ENCODE peak calls at places on chromosome 22, in eight cellular contexts. C, U, M, B, O, L, X and H are unnamed samples.
A peak's percentile ranks its signal among the peaks of the same experiment; 100 is the strongest.

GRCh38 chr22:23698094-23698493 is 7.3 kb downstream of the RGL4 start:
- DNase-seq in M (peak; percentile 33), L (no peak), X (no peak), C (no peak), U (no peak), O (no peak), B (no peak), H (no peak)

GRCh38 chr22:23800297-23801237 is 13.8 kb downstream of the SMARCB1 start:
- DNase-seq in X (no peak), L (no peak), M (no peak), O (no peak), B (no peak), U (no peak), C (no peak), H (no peak)

GRCh38 chr22:20131856-20132685 is 467 bp downstream of the ZDHHC8 start:
- DNase-seq in B (no peak), M (no peak), O (no peak), X (no peak), C (no peak), U (peak; percentile 52), L (no peak), H (no peak)

GRCh38 chr22:17969732-17970131 is 54.6 kb downstream of the MICAL3 start:
- DNase-seq in L (peak; percentile 77), X (no peak), O (no peak), U (peak; percentile 38), C (no peak), B (no peak), M (no peak), H (peak; percentile 45)

GRCh38 chr22:42978453-42979103 is 36.4 kb downstream of the PACSIN2 start:
- DNase-seq in C (no peak), B (no peak), O (no peak), M (no peak), X (no peak), L (no peak), U (no peak), H (no peak)

GRCh38 chr22:19576460-19577421 is 52.5 kb upstream of the CLDN5 start:
- DNase-seq in B (no peak), X (no peak), O (peak; percentile 94), M (no peak), C (no peak), U (no peak), L (peak; percentile 68), H (no peak)

GRCh38 chr22:50190182-50190951 is 4.7 kb downstream of the TRABD start:
- DNase-seq in M (peak; percentile 89), C (peak; percentile 81), O (peak; percentile 80), U (peak; percentile 82), L (peak; percentile 97), X (peak; percentile 44), B (peak; percentile 65), H (no peak)

GRCh38 chr22:38802671-38803121 is 8.8 kb upstream of the DNAL4 start:
- DNase-seq in X (no peak), M (no peak), L (peak; percentile 60), C (peak; percentile 16), U (peak; percentile 28), B (peak; percentile 66), O (no peak), H (peak; percentile 78)

GRCh38 chr22:38981005-38981658 is 1.0 kb upstream of the APOBEC3B start:
- DNase-seq in O (no peak), U (peak; percentile 83), L (no peak), B (no peak), X (no peak), M (peak; percentile 24), C (no peak), H (no peak)

GRCh38 chr22:48748113-48748859 is 1079.4 kb downstream of the BRD1 start:
- DNase-seq in U (no peak), M (no peak), B (no peak), C (no peak), O (no peak), L (no peak), X (no peak), H (no peak)

GRCh38 chr22:49291781-49292180 is 535.9 kb downstream of the BRD1 start:
- DNase-seq in U (no peak), O (no peak), X (no peak), B (no peak), M (no peak), C (no peak), L (no peak), H (no peak)

GRCh38 chr22:33971561-33971961 is 51.3 kb upstream of the LARGE1 start:
- DNase-seq in L (peak; percentile 19), O (no peak), X (no peak), U (peak; percentile 26), M (no peak), C (no peak), B (peak; percentile 6), H (no peak)

GRCh38 chr22:30828187-30829155 is 133.8 kb downstream of the OSBP2 start:
- DNase-seq in X (no peak), C (no peak), L (no peak), O (no peak), U (no peak), B (no peak), M (no peak), H (no peak)

GRCh38 chr22:48637231-48637630 is 1190.4 kb downstream of the BRD1 start:
- DNase-seq in O (no peak), B (no peak), L (no peak), U (no peak), M (no peak), C (no peak), X (no peak), H (no peak)

GRCh38 chr22:28593299-28593698 is 86.3 kb downstream of the TTC28 start:
- DNase-seq in X (no peak), U (no peak), C (no peak), B (no peak), O (no peak), L (no peak), M (no peak), H (no peak)

GRCh38 chr22:35357883-35358621 is 22.8 kb upstream of the HMOX1 start:
- DNase-seq in B (no peak), L (peak; percentile 72), C (no peak), X (no peak), U (no peak), O (no peak), M (no peak), H (peak; percentile 26)

GRCh38 chr22:45009881-45010531 is at the start of gene PHF21B:
- DNase-seq in U (peak; percentile 94), L (no peak), O (no peak), C (peak; percentile 64), B (peak; percentile 75), M (no peak), X (no peak), H (peak; percentile 45)

GRCh38 chr22:26995222-26995621 is 337.8 kb downstream of the MIAT start:
- DNase-seq in U (peak; percentile 27), C (peak; percentile 14), M (no peak), O (no peak), X (no peak), L (no peak), B (peak; percentile 44), H (no peak)

GRCh38 chr22:22666307-22667091 is 22.1 kb downstream of the GGTLC2 start:
- DNase-seq in C (no peak), M (no peak), X (no peak), L (peak; percentile 58), U (peak; percentile 78), B (peak; percentile 1), O (peak; percentile 7), H (no peak)

GRCh38 chr22:42930810-42931420 is 73.8 kb upstream of the ARFGAP3 start:
- DNase-seq in C (no peak), B (no peak), O (no peak), X (no peak), M (no peak), L (peak; percentile 72), U (no peak), H (no peak)

GRCh38 chr22:19114984-19115552 is 7.1 kb downstream of the DGCR2 start:
- DNase-seq in B (no peak), U (no peak), X (no peak), M (no peak), O (no peak), L (no peak), C (no peak), H (no peak)

GRCh38 chr22:19460036-19460435 is 12.5 kb upstream of the C22orf39 start:
- DNase-seq in U (no peak), O (no peak), X (no peak), C (no peak), M (no peak), L (no peak), B (no peak), H (no peak)

GRCh38 chr22:23315341-23315917 is 135.1 kb downstream of the BCR start:
- DNase-seq in O (peak; percentile 37), X (peak; percentile 36), M (no peak), U (peak; percentile 92), B (peak; percentile 29), L (peak; percentile 77), C (peak; percentile 11), H (peak; percentile 15)

GRCh38 chr22:46171940-46172339 is 21.6 kb downstream of the PPARA start:
- DNase-seq in M (no peak), L (no peak), U (no peak), B (no peak), X (no peak), C (no peak), O (no peak), H (no peak)

GRCh38 chr22:42310301-42310981 is 40.0 kb upstream of the TCF20 start:
- DNase-seq in U (no peak), C (no peak), X (no peak), L (no peak), B (no peak), M (no peak), O (no peak), H (no peak)

GRCh38 chr22:27501191-27501936 is 300.2 kb downstream of the MN1 start:
- DNase-seq in M (no peak), U (peak; percentile 84), X (no peak), C (no peak), O (no peak), L (no peak), B (no peak), H (no peak)

GRCh38 chr22:24410110-24410856 is 17.1 kb upstream of the ADORA2A start:
- DNase-seq in O (no peak), L (no peak), C (no peak), U (no peak), M (no peak), B (no peak), X (no peak), H (peak; percentile 13)

GRCh38 chr22:32660292-32660691 is 141.2 kb upstream of the TIMP3 start:
- DNase-seq in X (peak; percentile 6), M (peak; percentile 3), O (peak; percentile 57), U (peak; percentile 84), B (no peak), L (peak; percentile 36), C (peak; percentile 16), H (no peak)